ENCODE peak calls at places on chromosomes 4 and X, in four cellular contexts. H is HCT116, D is Panc1, K is HepG2. M is an unnamed sample.

GRCh38 chr4:103375278-103375677 is 177.1 kb upstream of the CENPE start:
- DNase-seq in H (peak; percentile 24), D (no peak), K (no peak), M (no peak)

GRCh38 chr4:145496292-145496691 is 14.6 kb downstream of the SMAD1 start:
- DNase-seq in H (no peak), D (no peak), K (no peak), M (no peak)

GRCh38 chr4:111399523-111400135 is 745.6 kb upstream of the FAM241A start:
- DNase-seq in H (no peak), D (no peak), K (no peak), M (no peak)

GRCh38 chr4:80008351-80008750 is 64.7 kb downstream of the ANTXR2 start:
- DNase-seq in H (no peak), D (no peak), K (no peak), M (no peak)

GRCh38 chrX:55342533-55343501 is 78.1 kb upstream of the PAGE3 start:
- DNase-seq in H (no peak), D (peak; percentile 15), K (peak; percentile 3), M (peak; percentile 34)

GRCh38 chrX:69027181-69028005 is 137.9 kb downstream of the PJA1 start:
- DNase-seq in H (no peak), D (no peak), K (no peak), M (no peak)

GRCh38 chrX:17520206-17520605 is 145.2 kb downstream of the NHS start:
- DNase-seq in H (no peak), D (no peak), K (no peak), M (no peak)

GRCh38 chr4:109998867-109999303 is 86.2 kb downstream of the EGF start:
- DNase-seq in H (peak; percentile 68), D (peak; percentile 35), K (peak; percentile 73), M (peak; percentile 42)

GRCh38 chr4:23773884-23774636 is 115.8 kb downstream of the PPARGC1A start:
- DNase-seq in H (no peak), D (no peak), K (no peak), M (no peak)

GRCh38 chrX:133302775-133303445 is 84.8 kb upstream of the TFDP3 start:
- DNase-seq in H (no peak), D (no peak), K (no peak), M (no peak)
- TF ChIP-seq TCF7L2 in H (no peak), D (no peak), K (no peak), M (no peak)

GRCh38 chr4:41458689-41459088 is 79.3 kb upstream of the LIMCH1 start:
- DNase-seq in H (no peak), D (no peak), K (no peak), M (no peak)

GRCh38 chr4:41454393-41454792 is 83.6 kb upstream of the LIMCH1 start:
- DNase-seq in H (no peak), D (no peak), K (no peak), M (no peak)

GRCh38 chr4:41452484-41453225 is 85.3 kb upstream of the LIMCH1 start:
- DNase-seq in H (no peak), D (no peak), K (no peak), M (no peak)

GRCh38 chr4:41456559-41457101 is 81.3 kb upstream of the LIMCH1 start:
- DNase-seq in H (no peak), D (no peak), K (no peak), M (no peak)

DNA sequence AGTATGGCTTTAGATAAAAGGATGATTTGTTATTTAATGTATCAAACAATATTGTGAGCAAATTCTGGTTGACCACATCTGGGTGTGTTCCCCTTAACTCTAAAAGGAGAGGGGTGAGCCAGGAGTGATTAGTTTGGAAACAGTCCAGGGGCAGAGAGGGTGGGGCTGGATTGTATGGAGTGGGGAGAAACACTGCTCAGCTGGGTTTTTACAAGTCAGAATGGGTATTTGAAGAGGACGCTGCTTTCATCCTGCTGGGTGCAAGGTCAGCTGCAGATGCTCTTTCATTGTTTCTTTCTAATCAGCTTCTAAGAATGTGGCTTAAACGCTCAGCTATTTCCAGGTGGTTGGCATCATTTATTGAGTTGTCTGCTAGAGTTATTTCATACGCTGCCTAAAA is 82.7 kb upstream of the LIMCH1 start:
- DNase-seq in H (no peak), D (no peak), K (no peak), M (no peak)
- TF ChIP-seq TCF7L2 in H (no peak), D (no peak), K (no peak), M (no peak)

GRCh38 chrX:126237524-126237923 is 71.4 kb upstream of the DCAF12L2 start:
- DNase-seq in H (no peak), D (no peak), K (no peak), M (no peak)
- TF ChIP-seq TCF7L2 in H (no peak), D (no peak), K (no peak), M (no peak)

GRCh38 chr4:6740347-6740746 is 24.4 kb downstream of the BLOC1S4 start:
- DNase-seq in H (no peak), D (no peak), K (no peak), M (no peak)
- TF ChIP-seq TCF7L2 in H (no peak), D (no peak), K (no peak), M (no peak)

GRCh38 chrX:154525606-154526490 is 9.8 kb upstream of the FAM3A start:
- DNase-seq in H (no peak), D (no peak), K (no peak), M (no peak)
- TF ChIP-seq TCF7L2 in H (no peak), D (no peak), K (no peak), M (no peak)

GRCh38 chr4:10074767-10075105 is 41.9 kb downstream of the WDR1 start:
- DNase-seq in H (no peak), D (no peak), K (no peak), M (peak; percentile 44)
- TF ChIP-seq TCF7L2 in H (no peak), D (no peak), K (no peak), M (no peak)